ENCODE peak calls at places on chromosomes 5 and 9, in seven cellular contexts. A, K, B, N, R, O and Q are unnamed samples.

GRCh38 chr9:133972041-133972970 is 19.8 kb downstream of the VAV2 start:
- DNase-seq in A (no peak), K (no peak), B (peak), N (no peak), R (no peak), O (no peak), Q (no peak)

GRCh38 chr5:59793000-59793399 is 100.5 kb downstream of the PDE4D start:
- DNase-seq in A (peak), K (no peak), B (peak), N (no peak), R (no peak), O (no peak), Q (peak)

GRCh38 chr9:132723809-132724208 is 53.5 kb downstream of the GTF3C4 start:
- DNase-seq in A (no peak), K (no peak), B (no peak), N (no peak), R (no peak), O (no peak), Q (no peak)

GRCh38 chr9:70883056-70883455 is 238.4 kb downstream of the TRPM3 start:
- DNase-seq in A (peak), K (no peak), B (peak), N (no peak), R (no peak), O (no peak), Q (peak)

GRCh38 chr9:1273859-1274258 is 223.7 kb downstream of the DMRT2 start:
- DNase-seq in A (no peak), K (no peak), B (peak), N (no peak), R (no peak), O (no peak), Q (no peak)

GRCh38 chr5:123472150-123472549 is 39.8 kb upstream of the CSNK1G3 start:
- DNase-seq in A (no peak), K (no peak), B (no peak), N (no peak), R (no peak), O (no peak), Q (no peak)

GRCh38 chr9:69809304-69809863 is 11.2 kb upstream of the CFAP95 start:
- DNase-seq in A (no peak), K (no peak), B (peak), N (no peak), R (no peak), O (no peak), Q (no peak)

GRCh38 chr5:123066016-123066415 is 23.0 kb upstream of the PRDM6 start:
- DNase-seq in A (no peak), K (no peak), B (no peak), N (no peak), R (no peak), O (no peak), Q (no peak)

GRCh38 chr9:95116820-95117204 is 200.7 kb downstream of the FANCC start:
- DNase-seq in A (no peak), K (no peak), B (no peak), N (no peak), R (no peak), O (no peak), Q (no peak)

GRCh38 chr5:90421136-90421535 is 11.6 kb upstream of the CETN3 start:
- DNase-seq in A (no peak), K (no peak), B (peak), N (no peak), R (no peak), O (no peak), Q (no peak)

GRCh38 chr5:883475-884181 is 9.0 kb downstream of the BRD9 start:
- DNase-seq in A (no peak), K (no peak), B (no peak), N (no peak), R (no peak), O (no peak), Q (no peak)

GRCh38 chr5:150613991-150614650 is 26.3 kb upstream of the SYNPO start:
- DNase-seq in A (no peak), K (no peak), B (no peak), N (no peak), R (no peak), O (no peak), Q (no peak)

GRCh38 chr5:56585973-56586740 is 229.2 kb upstream of the MAP3K1 start:
- DNase-seq in A (no peak), K (no peak), B (no peak), N (peak), R (no peak), O (no peak), Q (no peak)